ENCODE peak calls at places on chromosomes 12 and 14, in ten cellular contexts. L is ELR; N is MM.1S; K is HFFc6; P is heart left ventricle; C is stimulated activated CD4-positive, alpha-beta T cell treated with anti-CD3 and anti-CD28 coated beads, TNF-alpha, amount 100 ng/mL, for 1 hour; A is AG04450; H is breast epithelium; G is anterior cingulate cortex; Y is NCI-H510A. F is an unnamed sample.

GRCh38 chr12:51320695-51321320 is 3.2 kb downstream of the BIN2 start:
- DNase-seq in L (no peak), N (peak), K (no peak), P (no peak), C (no peak), A (no peak), H (no peak), G (no peak), Y (no peak), F (no peak)

GRCh38 chr14:102094101-102094500 is 7.3 kb upstream of the HSP90AA1 start:
- DNase-seq in L (no peak), N (no peak), K (no peak), P (no peak), C (no peak), A (no peak), H (no peak), G (no peak), Y (no peak), F (no peak)

GRCh38 chr12:46918631-46919030 is 92.8 kb upstream of the SLC38A4 start:
- DNase-seq in L (no peak), N (no peak), K (no peak), P (no peak), C (no peak), A (no peak), H (no peak), G (no peak), Y (no peak), F (no peak)

GRCh38 chr14:52044791-52045522 is 23.9 kb downstream of the NID2 start:
- DNase-seq in L (peak), N (no peak), K (peak), P (no peak), C (no peak), A (no peak), H (no peak), G (no peak), Y (no peak), F (no peak)

GRCh38 chr12:52029686-52030085 is 21.6 kb upstream of the NR4A1 start:
- DNase-seq in L (peak), N (no peak), K (peak), P (peak), C (no peak), A (no peak), H (no peak), G (peak), Y (peak), F (peak)

GRCh38 chr12:107491856-107492255 is 193.7 kb upstream of the PWP1 start:
- DNase-seq in L (no peak), N (no peak), K (no peak), P (no peak), C (no peak), A (no peak), H (no peak), G (no peak), Y (no peak), F (no peak)

GRCh38 chr14:106843951-106844483 is 1317.6 kb downstream of the TMEM121 start:
- DNase-seq in L (no peak), N (peak), K (no peak), P (peak), C (no peak), A (no peak), H (peak), G (no peak), Y (no peak), F (no peak)

GRCh38 chr14:102252834-102253801 is 51.8 kb downstream of the MOK start:
- DNase-seq in L (no peak), N (no peak), K (no peak), P (no peak), C (no peak), A (no peak), H (no peak), G (no peak), Y (no peak), F (no peak)

GRCh38 chr12:25496098-25496587 is 56.9 kb downstream of the LMNTD1 start:
- DNase-seq in L (peak), N (no peak), K (peak), P (no peak), C (no peak), A (no peak), H (no peak), G (no peak), Y (no peak), F (no peak)

GRCh38 chr12:112997506-112997905 is 19.2 kb downstream of the OAS2 start:
- DNase-seq in L (no peak), N (no peak), K (no peak), P (no peak), C (no peak), A (no peak), H (no peak), G (no peak), Y (no peak), F (no peak)

GRCh38 chr14:58082491-58083098 is 69.4 kb downstream of the ARMH4 start:
- DNase-seq in L (peak), N (no peak), K (peak), P (no peak), C (no peak), A (peak), H (no peak), G (no peak), Y (no peak), F (no peak)

GRCh38 chr12:104132351-104132956 is 5.6 kb downstream of the NFYB start:
- DNase-seq in L (no peak), N (no peak), K (no peak), P (peak), C (no peak), A (no peak), H (no peak), G (no peak), Y (peak), F (no peak)

GRCh38 chr14:80108430-80108829 is 102.9 kb downstream of the DIO2 start:
- DNase-seq in L (no peak), N (no peak), K (no peak), P (no peak), C (no peak), A (no peak), H (no peak), G (no peak), Y (no peak), F (no peak)

GRCh38 chr12:93901739-93902138 is 224.6 kb downstream of the CRADD start:
- DNase-seq in L (no peak), N (no peak), K (no peak), P (no peak), C (no peak), A (no peak), H (no peak), G (no peak), Y (no peak), F (no peak)